ENCODE peak calls at places on chromosomes 6 and 20, in eight cellular contexts. One of them, this sample, is unnamed.

GRCh38 chr6:51495016-51495805 is 592.2 kb downstream of the PKHD1 start:
- DNase-seq in activated CD4-positive, alpha-beta memory T cell treated with anti-CD3 and anti-CD28 coated beads for 36 hours: no peak
- DNase-seq in neural crest cell: no peak
- DNase-seq in astrocyte of the cerebellum: no peak
- DNase-seq in fibroblast of villous mesenchyme: no peak
- DNase-seq in activated T-cell treated with anti-CD3 and anti-CD28 coated beads for 1 hour: no peak
- DNase-seq in activated naive CD4-positive, alpha-beta T cell treated with anti-CD3 and anti-CD28 coated beads, Interleukin-2, amount 10 ng/mL, durations not matched to agents 7 days and 5 days: no peak
- DNase-seq in AG08396: no peak
- DNase-seq in this sample: peak; percentile 18

GRCh38 chr20:36825374-36826104 is 50.4 kb upstream of the TLDC2 start:
- DNase-seq in AG08396: no peak
- DNase-seq in fibroblast of villous mesenchyme: no peak
- DNase-seq in activated T-cell treated with anti-CD3 and anti-CD28 coated beads for 1 hour: no peak
- DNase-seq in activated naive CD4-positive, alpha-beta T cell treated with anti-CD3 and anti-CD28 coated beads, Interleukin-2, amount 10 ng/mL, durations not matched to agents 7 days and 5 days: no peak
- DNase-seq in neural crest cell: peak; percentile 36
- DNase-seq in activated CD4-positive, alpha-beta memory T cell treated with anti-CD3 and anti-CD28 coated beads for 36 hours: no peak
- DNase-seq in astrocyte of the cerebellum: no peak
- DNase-seq in this sample: no peak

GRCh38 chr6:43575105-43575771 is 600 bp downstream of the XPO5 start:
- DNase-seq in neural crest cell: peak; percentile 35
- DNase-seq in astrocyte of the cerebellum: no peak
- DNase-seq in activated CD4-positive, alpha-beta memory T cell treated with anti-CD3 and anti-CD28 coated beads for 36 hours: peak; percentile 59
- DNase-seq in fibroblast of villous mesenchyme: peak; percentile 41
- DNase-seq in activated T-cell treated with anti-CD3 and anti-CD28 coated beads for 1 hour: no peak
- DNase-seq in AG08396: peak; percentile 48
- DNase-seq in activated naive CD4-positive, alpha-beta T cell treated with anti-CD3 and anti-CD28 coated beads, Interleukin-2, amount 10 ng/mL, durations not matched to agents 7 days and 5 days: no peak
- DNase-seq in this sample: peak; percentile 40

GRCh38 chr6:52499026-52499425 is 77.8 kb downstream of the TRAM2 start:
- DNase-seq in activated T-cell treated with anti-CD3 and anti-CD28 coated beads for 1 hour: no peak
- DNase-seq in AG08396: no peak
- DNase-seq in astrocyte of the cerebellum: no peak
- DNase-seq in activated naive CD4-positive, alpha-beta T cell treated with anti-CD3 and anti-CD28 coated beads, Interleukin-2, amount 10 ng/mL, durations not matched to agents 7 days and 5 days: no peak
- DNase-seq in neural crest cell: no peak
- DNase-seq in fibroblast of villous mesenchyme: peak; percentile 71
- DNase-seq in activated CD4-positive, alpha-beta memory T cell treated with anti-CD3 and anti-CD28 coated beads for 36 hours: no peak
- DNase-seq in this sample: no peak

GRCh38 chr6:148304976-148305375 is 37.7 kb upstream of the SASH1 start:
- DNase-seq in activated T-cell treated with anti-CD3 and anti-CD28 coated beads for 1 hour: no peak
- DNase-seq in fibroblast of villous mesenchyme: no peak
- DNase-seq in activated naive CD4-positive, alpha-beta T cell treated with anti-CD3 and anti-CD28 coated beads, Interleukin-2, amount 10 ng/mL, durations not matched to agents 7 days and 5 days: no peak
- DNase-seq in AG08396: no peak
- DNase-seq in activated CD4-positive, alpha-beta memory T cell treated with anti-CD3 and anti-CD28 coated beads for 36 hours: no peak
- DNase-seq in astrocyte of the cerebellum: peak; percentile 65
- DNase-seq in neural crest cell: no peak
- DNase-seq in this sample: no peak

GRCh38 chr6:156949376-156949775 is 172.2 kb downstream of the ARID1B start:
- DNase-seq in activated T-cell treated with anti-CD3 and anti-CD28 coated beads for 1 hour: no peak
- DNase-seq in astrocyte of the cerebellum: peak; percentile 51
- DNase-seq in fibroblast of villous mesenchyme: peak; percentile 67
- DNase-seq in activated naive CD4-positive, alpha-beta T cell treated with anti-CD3 and anti-CD28 coated beads, Interleukin-2, amount 10 ng/mL, durations not matched to agents 7 days and 5 days: no peak
- DNase-seq in activated CD4-positive, alpha-beta memory T cell treated with anti-CD3 and anti-CD28 coated beads for 36 hours: no peak
- DNase-seq in AG08396: peak; percentile 64
- DNase-seq in neural crest cell: no peak
- DNase-seq in this sample: no peak

GRCh38 chr20:38180781-38181180 is 15.7 kb upstream of the TGM2 start:
- DNase-seq in activated CD4-positive, alpha-beta memory T cell treated with anti-CD3 and anti-CD28 coated beads for 36 hours: no peak
- DNase-seq in activated naive CD4-positive, alpha-beta T cell treated with anti-CD3 and anti-CD28 coated beads, Interleukin-2, amount 10 ng/mL, durations not matched to agents 7 days and 5 days: no peak
- DNase-seq in AG08396: no peak
- DNase-seq in neural crest cell: no peak
- DNase-seq in activated T-cell treated with anti-CD3 and anti-CD28 coated beads for 1 hour: no peak
- DNase-seq in fibroblast of villous mesenchyme: no peak
- DNase-seq in astrocyte of the cerebellum: no peak
- DNase-seq in this sample: no peak

GRCh38 chr6:133641111-133641510 is 247.8 kb upstream of the TCF21 start:
- DNase-seq in fibroblast of villous mesenchyme: peak; percentile 53
- DNase-seq in activated CD4-positive, alpha-beta memory T cell treated with anti-CD3 and anti-CD28 coated beads for 36 hours: no peak
- DNase-seq in astrocyte of the cerebellum: no peak
- DNase-seq in neural crest cell: no peak
- DNase-seq in AG08396: no peak
- DNase-seq in activated T-cell treated with anti-CD3 and anti-CD28 coated beads for 1 hour: no peak
- DNase-seq in activated naive CD4-positive, alpha-beta T cell treated with anti-CD3 and anti-CD28 coated beads, Interleukin-2, amount 10 ng/mL, durations not matched to agents 7 days and 5 days: no peak
- DNase-seq in this sample: no peak

GRCh38 chr6:13101409-13101808 is 226.9 kb downstream of the TBC1D7 start:
- DNase-seq in activated T-cell treated with anti-CD3 and anti-CD28 coated beads for 1 hour: no peak
- DNase-seq in activated CD4-positive, alpha-beta memory T cell treated with anti-CD3 and anti-CD28 coated beads for 36 hours: no peak
- DNase-seq in activated naive CD4-positive, alpha-beta T cell treated with anti-CD3 and anti-CD28 coated beads, Interleukin-2, amount 10 ng/mL, durations not matched to agents 7 days and 5 days: no peak
- DNase-seq in neural crest cell: no peak
- DNase-seq in AG08396: no peak
- DNase-seq in fibroblast of villous mesenchyme: no peak
- DNase-seq in astrocyte of the cerebellum: no peak
- DNase-seq in this sample: no peak

GRCh38 chr6:53616450-53617357 is 48.9 kb downstream of the KLHL31 start:
- DNase-seq in astrocyte of the cerebellum: no peak
- DNase-seq in activated CD4-positive, alpha-beta memory T cell treated with anti-CD3 and anti-CD28 coated beads for 36 hours: no peak
- DNase-seq in AG08396: no peak
- DNase-seq in activated T-cell treated with anti-CD3 and anti-CD28 coated beads for 1 hour: no peak
- DNase-seq in fibroblast of villous mesenchyme: no peak
- DNase-seq in activated naive CD4-positive, alpha-beta T cell treated with anti-CD3 and anti-CD28 coated beads, Interleukin-2, amount 10 ng/mL, durations not matched to agents 7 days and 5 days: no peak
- DNase-seq in neural crest cell: no peak
- DNase-seq in this sample: no peak

GRCh38 chr6:57822896-57823358 is 505.5 kb downstream of the PRIM2 start:
- DNase-seq in astrocyte of the cerebellum: no peak
- DNase-seq in neural crest cell: no peak
- DNase-seq in activated T-cell treated with anti-CD3 and anti-CD28 coated beads for 1 hour: no peak
- DNase-seq in fibroblast of villous mesenchyme: no peak
- DNase-seq in activated naive CD4-positive, alpha-beta T cell treated with anti-CD3 and anti-CD28 coated beads, Interleukin-2, amount 10 ng/mL, durations not matched to agents 7 days and 5 days: no peak
- DNase-seq in AG08396: no peak
- DNase-seq in activated CD4-positive, alpha-beta memory T cell treated with anti-CD3 and anti-CD28 coated beads for 36 hours: no peak
- DNase-seq in this sample: peak; percentile 81

GRCh38 chr20:62900052-62900691 is 26.1 kb downstream of the DIDO1 start:
- DNase-seq in activated CD4-positive, alpha-beta memory T cell treated with anti-CD3 and anti-CD28 coated beads for 36 hours: peak; percentile 83
- DNase-seq in AG08396: peak; percentile 92
- DNase-seq in activated T-cell treated with anti-CD3 and anti-CD28 coated beads for 1 hour: peak; percentile 61
- DNase-seq in fibroblast of villous mesenchyme: peak; percentile 78
- DNase-seq in neural crest cell: peak; percentile 69
- DNase-seq in astrocyte of the cerebellum: no peak
- DNase-seq in activated naive CD4-positive, alpha-beta T cell treated with anti-CD3 and anti-CD28 coated beads, Interleukin-2, amount 10 ng/mL, durations not matched to agents 7 days and 5 days: peak; percentile 83
- DNase-seq in this sample: peak; percentile 89

GRCh38 chr6:135298455-135298854 is 117.3 kb downstream of the MYB start:
- DNase-seq in activated CD4-positive, alpha-beta memory T cell treated with anti-CD3 and anti-CD28 coated beads for 36 hours: no peak
- DNase-seq in astrocyte of the cerebellum: no peak
- DNase-seq in activated naive CD4-positive, alpha-beta T cell treated with anti-CD3 and anti-CD28 coated beads, Interleukin-2, amount 10 ng/mL, durations not matched to agents 7 days and 5 days: no peak
- DNase-seq in fibroblast of villous mesenchyme: no peak
- DNase-seq in activated T-cell treated with anti-CD3 and anti-CD28 coated beads for 1 hour: no peak
- DNase-seq in neural crest cell: no peak
- DNase-seq in AG08396: no peak
- DNase-seq in this sample: no peak

GRCh38 chr20:36541227-36542018 is at the start of gene MYL9:
- DNase-seq in activated T-cell treated with anti-CD3 and anti-CD28 coated beads for 1 hour: no peak
- DNase-seq in neural crest cell: peak; percentile 36
- DNase-seq in activated naive CD4-positive, alpha-beta T cell treated with anti-CD3 and anti-CD28 coated beads, Interleukin-2, amount 10 ng/mL, durations not matched to agents 7 days and 5 days: peak; percentile 31
- DNase-seq in AG08396: peak; percentile 95
- DNase-seq in astrocyte of the cerebellum: no peak
- DNase-seq in fibroblast of villous mesenchyme: peak; percentile 79
- DNase-seq in activated CD4-positive, alpha-beta memory T cell treated with anti-CD3 and anti-CD28 coated beads for 36 hours: no peak
- DNase-seq in this sample: peak; percentile 82

GRCh38 chr6:159110013-159110412 is 59.2 kb upstream of the FNDC1 start:
- DNase-seq in activated T-cell treated with anti-CD3 and anti-CD28 coated beads for 1 hour: no peak
- DNase-seq in fibroblast of villous mesenchyme: peak; percentile 49
- DNase-seq in activated CD4-positive, alpha-beta memory T cell treated with anti-CD3 and anti-CD28 coated beads for 36 hours: peak; percentile 62
- DNase-seq in astrocyte of the cerebellum: peak; percentile 15
- DNase-seq in activated naive CD4-positive, alpha-beta T cell treated with anti-CD3 and anti-CD28 coated beads, Interleukin-2, amount 10 ng/mL, durations not matched to agents 7 days and 5 days: peak; percentile 44
- DNase-seq in AG08396: peak; percentile 40
- DNase-seq in neural crest cell: peak; percentile 32
- DNase-seq in this sample: peak; percentile 63

GRCh38 chr6:115120394-115120793 is 777.6 kb upstream of the HS3ST5 start:
- DNase-seq in AG08396: no peak
- DNase-seq in astrocyte of the cerebellum: no peak
- DNase-seq in neural crest cell: no peak
- DNase-seq in activated T-cell treated with anti-CD3 and anti-CD28 coated beads for 1 hour: no peak
- DNase-seq in activated CD4-positive, alpha-beta memory T cell treated with anti-CD3 and anti-CD28 coated beads for 36 hours: no peak
- DNase-seq in fibroblast of villous mesenchyme: no peak
- DNase-seq in activated naive CD4-positive, alpha-beta T cell treated with anti-CD3 and anti-CD28 coated beads, Interleukin-2, amount 10 ng/mL, durations not matched to agents 7 days and 5 days: no peak
- DNase-seq in this sample: no peak

GRCh38 chr6:136510782-136511181 is 39.4 kb downstream of the MAP7 start:
- DNase-seq in activated T-cell treated with anti-CD3 and anti-CD28 coated beads for 1 hour: no peak
- DNase-seq in astrocyte of the cerebellum: no peak
- DNase-seq in fibroblast of villous mesenchyme: no peak
- DNase-seq in activated naive CD4-positive, alpha-beta T cell treated with anti-CD3 and anti-CD28 coated beads, Interleukin-2, amount 10 ng/mL, durations not matched to agents 7 days and 5 days: no peak
- DNase-seq in activated CD4-positive, alpha-beta memory T cell treated with anti-CD3 and anti-CD28 coated beads for 36 hours: peak; percentile 35
- DNase-seq in AG08396: no peak
- DNase-seq in neural crest cell: no peak
- DNase-seq in this sample: no peak

GRCh38 chr6:104527761-104528415 is 331.8 kb downstream of the HACE1 start:
- DNase-seq in AG08396: peak; percentile 13
- DNase-seq in neural crest cell: peak; percentile 20
- DNase-seq in activated T-cell treated with anti-CD3 and anti-CD28 coated beads for 1 hour: no peak
- DNase-seq in astrocyte of the cerebellum: peak; percentile 26
- DNase-seq in fibroblast of villous mesenchyme: peak; percentile 64
- DNase-seq in activated CD4-positive, alpha-beta memory T cell treated with anti-CD3 and anti-CD28 coated beads for 36 hours: peak; percentile 11
- DNase-seq in activated naive CD4-positive, alpha-beta T cell treated with anti-CD3 and anti-CD28 coated beads, Interleukin-2, amount 10 ng/mL, durations not matched to agents 7 days and 5 days: no peak
- DNase-seq in this sample: peak; percentile 64

GRCh38 chr20:37071481-37071911 is 24.3 kb downstream of the RBL1 start:
- DNase-seq in neural crest cell: no peak
- DNase-seq in activated naive CD4-positive, alpha-beta T cell treated with anti-CD3 and anti-CD28 coated beads, Interleukin-2, amount 10 ng/mL, durations not matched to agents 7 days and 5 days: peak; percentile 54
- DNase-seq in astrocyte of the cerebellum: no peak
- DNase-seq in AG08396: no peak
- DNase-seq in fibroblast of villous mesenchyme: peak; percentile 58
- DNase-seq in activated T-cell treated with anti-CD3 and anti-CD28 coated beads for 1 hour: peak; percentile 11
- DNase-seq in activated CD4-positive, alpha-beta memory T cell treated with anti-CD3 and anti-CD28 coated beads for 36 hours: peak; percentile 60
- DNase-seq in this sample: no peak

GRCh38 chr20:48784273-48784641 is 43.5 kb downstream of the PREX1 start:
- DNase-seq in astrocyte of the cerebellum: no peak
- DNase-seq in fibroblast of villous mesenchyme: no peak
- DNase-seq in activated naive CD4-positive, alpha-beta T cell treated with anti-CD3 and anti-CD28 coated beads, Interleukin-2, amount 10 ng/mL, durations not matched to agents 7 days and 5 days: no peak
- DNase-seq in activated T-cell treated with anti-CD3 and anti-CD28 coated beads for 1 hour: no peak
- DNase-seq in AG08396: no peak
- DNase-seq in neural crest cell: no peak
- DNase-seq in activated CD4-positive, alpha-beta memory T cell treated with anti-CD3 and anti-CD28 coated beads for 36 hours: peak; percentile 63
- DNase-seq in this sample: no peak

GRCh38 chr6:26305097-26305841 is 59.7 kb upstream of the BTN3A2 start:
- DNase-seq in AG08396: no peak
- DNase-seq in activated CD4-positive, alpha-beta memory T cell treated with anti-CD3 and anti-CD28 coated beads for 36 hours: peak; percentile 76
- DNase-seq in activated T-cell treated with anti-CD3 and anti-CD28 coated beads for 1 hour: peak; percentile 49
- DNase-seq in neural crest cell: peak; percentile 35
- DNase-seq in astrocyte of the cerebellum: no peak
- DNase-seq in activated naive CD4-positive, alpha-beta T cell treated with anti-CD3 and anti-CD28 coated beads, Interleukin-2, amount 10 ng/mL, durations not matched to agents 7 days and 5 days: peak; percentile 62
- DNase-seq in fibroblast of villous mesenchyme: peak; percentile 80
- DNase-seq in this sample: peak; percentile 83

GRCh38 chr20:13139459-13140150 is 81.5 kb upstream of the ISM1 start:
- DNase-seq in astrocyte of the cerebellum: no peak
- DNase-seq in activated CD4-positive, alpha-beta memory T cell treated with anti-CD3 and anti-CD28 coated beads for 36 hours: no peak
- DNase-seq in activated T-cell treated with anti-CD3 and anti-CD28 coated beads for 1 hour: no peak
- DNase-seq in AG08396: no peak
- DNase-seq in activated naive CD4-positive, alpha-beta T cell treated with anti-CD3 and anti-CD28 coated beads, Interleukin-2, amount 10 ng/mL, durations not matched to agents 7 days and 5 days: no peak
- DNase-seq in fibroblast of villous mesenchyme: no peak
- DNase-seq in neural crest cell: no peak
- DNase-seq in this sample: no peak

GRCh38 chr20:5159928-5160327 is 33.1 kb downstream of the CDS2 start:
- DNase-seq in activated naive CD4-positive, alpha-beta T cell treated with anti-CD3 and anti-CD28 coated beads, Interleukin-2, amount 10 ng/mL, durations not matched to agents 7 days and 5 days: no peak
- DNase-seq in activated T-cell treated with anti-CD3 and anti-CD28 coated beads for 1 hour: no peak
- DNase-seq in AG08396: no peak
- DNase-seq in activated CD4-positive, alpha-beta memory T cell treated with anti-CD3 and anti-CD28 coated beads for 36 hours: no peak
- DNase-seq in fibroblast of villous mesenchyme: no peak
- DNase-seq in astrocyte of the cerebellum: no peak
- DNase-seq in neural crest cell: no peak
- DNase-seq in this sample: no peak

GRCh38 chr6:15386756-15387112 is 140.9 kb downstream of the JARID2 start:
- DNase-seq in astrocyte of the cerebellum: no peak
- DNase-seq in neural crest cell: no peak
- DNase-seq in AG08396: no peak
- DNase-seq in activated naive CD4-positive, alpha-beta T cell treated with anti-CD3 and anti-CD28 coated beads, Interleukin-2, amount 10 ng/mL, durations not matched to agents 7 days and 5 days: no peak
- DNase-seq in activated CD4-positive, alpha-beta memory T cell treated with anti-CD3 and anti-CD28 coated beads for 36 hours: no peak
- DNase-seq in fibroblast of villous mesenchyme: no peak
- DNase-seq in activated T-cell treated with anti-CD3 and anti-CD28 coated beads for 1 hour: no peak
- DNase-seq in this sample: no peak

GRCh38 chr6:40882321-40882720 is 156.7 kb downstream of the UNC5CL start:
- DNase-seq in fibroblast of villous mesenchyme: no peak
- DNase-seq in activated CD4-positive, alpha-beta memory T cell treated with anti-CD3 and anti-CD28 coated beads for 36 hours: no peak
- DNase-seq in activated T-cell treated with anti-CD3 and anti-CD28 coated beads for 1 hour: no peak
- DNase-seq in neural crest cell: no peak
- DNase-seq in astrocyte of the cerebellum: no peak
- DNase-seq in activated naive CD4-positive, alpha-beta T cell treated with anti-CD3 and anti-CD28 coated beads, Interleukin-2, amount 10 ng/mL, durations not matched to agents 7 days and 5 days: no peak
- DNase-seq in AG08396: no peak
- DNase-seq in this sample: no peak

GRCh38 chr6:12381587-12381986 is 91.4 kb downstream of the EDN1 start:
- DNase-seq in AG08396: no peak
- DNase-seq in astrocyte of the cerebellum: no peak
- DNase-seq in activated T-cell treated with anti-CD3 and anti-CD28 coated beads for 1 hour: no peak
- DNase-seq in activated naive CD4-positive, alpha-beta T cell treated with anti-CD3 and anti-CD28 coated beads, Interleukin-2, amount 10 ng/mL, durations not matched to agents 7 days and 5 days: no peak
- DNase-seq in activated CD4-positive, alpha-beta memory T cell treated with anti-CD3 and anti-CD28 coated beads for 36 hours: no peak
- DNase-seq in neural crest cell: no peak
- DNase-seq in fibroblast of villous mesenchyme: no peak
- DNase-seq in this sample: no peak

GRCh38 chr6:885051-885590 is 192.2 kb upstream of the EXOC2 start:
- DNase-seq in AG08396: no peak
- DNase-seq in activated naive CD4-positive, alpha-beta T cell treated with anti-CD3 and anti-CD28 coated beads, Interleukin-2, amount 10 ng/mL, durations not matched to agents 7 days and 5 days: no peak
- DNase-seq in fibroblast of villous mesenchyme: no peak
- DNase-seq in activated T-cell treated with anti-CD3 and anti-CD28 coated beads for 1 hour: no peak
- DNase-seq in neural crest cell: no peak
- DNase-seq in activated CD4-positive, alpha-beta memory T cell treated with anti-CD3 and anti-CD28 coated beads for 36 hours: no peak
- DNase-seq in astrocyte of the cerebellum: no peak
- DNase-seq in this sample: no peak

GRCh38 chr6:160248538-160248937 is 10.1 kb downstream of the SLC22A2 start:
- DNase-seq in astrocyte of the cerebellum: no peak
- DNase-seq in AG08396: no peak
- DNase-seq in activated CD4-positive, alpha-beta memory T cell treated with anti-CD3 and anti-CD28 coated beads for 36 hours: no peak
- DNase-seq in neural crest cell: no peak
- DNase-seq in activated naive CD4-positive, alpha-beta T cell treated with anti-CD3 and anti-CD28 coated beads, Interleukin-2, amount 10 ng/mL, durations not matched to agents 7 days and 5 days: no peak
- DNase-seq in activated T-cell treated with anti-CD3 and anti-CD28 coated beads for 1 hour: no peak
- DNase-seq in fibroblast of villous mesenchyme: peak; percentile 60
- DNase-seq in this sample: no peak

GRCh38 chr6:75693534-75693933 is 55.5 kb upstream of the MYO6 start:
- DNase-seq in activated naive CD4-positive, alpha-beta T cell treated with anti-CD3 and anti-CD28 coated beads, Interleukin-2, amount 10 ng/mL, durations not matched to agents 7 days and 5 days: no peak
- DNase-seq in fibroblast of villous mesenchyme: peak; percentile 68
- DNase-seq in activated T-cell treated with anti-CD3 and anti-CD28 coated beads for 1 hour: no peak
- DNase-seq in activated CD4-positive, alpha-beta memory T cell treated with anti-CD3 and anti-CD28 coated beads for 36 hours: no peak
- DNase-seq in astrocyte of the cerebellum: no peak
- DNase-seq in neural crest cell: no peak
- DNase-seq in AG08396: no peak
- DNase-seq in this sample: no peak

GRCh38 chr6:135423649-135424128 is 73.9 kb downstream of the AHI1 start:
- DNase-seq in activated CD4-positive, alpha-beta memory T cell treated with anti-CD3 and anti-CD28 coated beads for 36 hours: no peak
- DNase-seq in neural crest cell: no peak
- DNase-seq in astrocyte of the cerebellum: peak; percentile 11
- DNase-seq in activated T-cell treated with anti-CD3 and anti-CD28 coated beads for 1 hour: no peak
- DNase-seq in AG08396: peak; percentile 10
- DNase-seq in fibroblast of villous mesenchyme: peak; percentile 60
- DNase-seq in activated naive CD4-positive, alpha-beta T cell treated with anti-CD3 and anti-CD28 coated beads, Interleukin-2, amount 10 ng/mL, durations not matched to agents 7 days and 5 days: no peak
- DNase-seq in this sample: no peak

GRCh38 chr20:22404609-22405170 is 179.7 kb downstream of the FOXA2 start:
- DNase-seq in activated naive CD4-positive, alpha-beta T cell treated with anti-CD3 and anti-CD28 coated beads, Interleukin-2, amount 10 ng/mL, durations not matched to agents 7 days and 5 days: no peak
- DNase-seq in astrocyte of the cerebellum: no peak
- DNase-seq in neural crest cell: no peak
- DNase-seq in fibroblast of villous mesenchyme: no peak
- DNase-seq in AG08396: no peak
- DNase-seq in activated T-cell treated with anti-CD3 and anti-CD28 coated beads for 1 hour: no peak
- DNase-seq in activated CD4-positive, alpha-beta memory T cell treated with anti-CD3 and anti-CD28 coated beads for 36 hours: no peak
- DNase-seq in this sample: no peak

GRCh38 chr6:35737413-35738211 is 780 bp downstream of the ARMC12 start:
- DNase-seq in activated CD4-positive, alpha-beta memory T cell treated with anti-CD3 and anti-CD28 coated beads for 36 hours: no peak
- DNase-seq in fibroblast of villous mesenchyme: peak; percentile 89
- DNase-seq in astrocyte of the cerebellum: peak; percentile 80
- DNase-seq in AG08396: peak; percentile 80
- DNase-seq in activated T-cell treated with anti-CD3 and anti-CD28 coated beads for 1 hour: no peak
- DNase-seq in activated naive CD4-positive, alpha-beta T cell treated with anti-CD3 and anti-CD28 coated beads, Interleukin-2, amount 10 ng/mL, durations not matched to agents 7 days and 5 days: no peak
- DNase-seq in neural crest cell: no peak
- DNase-seq in this sample: no peak

GRCh38 chr20:8094415-8094818 is 37.6 kb upstream of the PLCB1 start:
- DNase-seq in activated CD4-positive, alpha-beta memory T cell treated with anti-CD3 and anti-CD28 coated beads for 36 hours: no peak
- DNase-seq in fibroblast of villous mesenchyme: peak; percentile 67
- DNase-seq in astrocyte of the cerebellum: peak; percentile 54
- DNase-seq in activated naive CD4-positive, alpha-beta T cell treated with anti-CD3 and anti-CD28 coated beads, Interleukin-2, amount 10 ng/mL, durations not matched to agents 7 days and 5 days: no peak
- DNase-seq in AG08396: no peak
- DNase-seq in neural crest cell: no peak
- DNase-seq in activated T-cell treated with anti-CD3 and anti-CD28 coated beads for 1 hour: no peak
- DNase-seq in this sample: no peak

GRCh38 chr6:140773276-140773675 is 1359.4 kb upstream of the GJE1 start:
- DNase-seq in activated CD4-positive, alpha-beta memory T cell treated with anti-CD3 and anti-CD28 coated beads for 36 hours: no peak
- DNase-seq in fibroblast of villous mesenchyme: no peak
- DNase-seq in activated naive CD4-positive, alpha-beta T cell treated with anti-CD3 and anti-CD28 coated beads, Interleukin-2, amount 10 ng/mL, durations not matched to agents 7 days and 5 days: no peak
- DNase-seq in astrocyte of the cerebellum: no peak
- DNase-seq in AG08396: no peak
- DNase-seq in activated T-cell treated with anti-CD3 and anti-CD28 coated beads for 1 hour: no peak
- DNase-seq in neural crest cell: no peak
- DNase-seq in this sample: no peak